ENCODE peak calls at places on chromosome 6, in six cellular contexts. One of them, this sample, is unnamed.

GRCh38 chr6:44004136-44004535 is 123.1 kb downstream of the MRPL14 start:
- DNase-seq in astrocyte of the spinal cord: no peak
- DNase-seq in GM12865: no peak
- DNase-seq in pancreas: no peak
- DNase-seq in ovary: no peak
- DNase-seq in psoas muscle: no peak
- DNase-seq in this sample: no peak

GRCh38 chr6:129701721-129702455 is 8.1 kb downstream of the ARHGAP18 start:
- DNase-seq in pancreas: no peak
- DNase-seq in GM12865: no peak
- DNase-seq in ovary: no peak
- DNase-seq in psoas muscle: no peak
- DNase-seq in astrocyte of the spinal cord: no peak
- DNase-seq in this sample: no peak

GRCh38 chr6:44177691-44178423 is 19.2 kb downstream of the CAPN11 start:
- DNase-seq in ovary: peak
- DNase-seq in astrocyte of the spinal cord: peak
- DNase-seq in pancreas: no peak
- DNase-seq in GM12865: no peak
- DNase-seq in psoas muscle: peak
- DNase-seq in this sample: no peak

GRCh38 chr6:4637691-4638433 is 138.3 kb upstream of the CDYL start:
- DNase-seq in astrocyte of the spinal cord: peak
- DNase-seq in ovary: no peak
- DNase-seq in psoas muscle: no peak
- DNase-seq in pancreas: no peak
- DNase-seq in GM12865: peak
- DNase-seq in this sample: no peak

GRCh38 chr6:16677458-16677857 is 83.8 kb downstream of the ATXN1 start:
- DNase-seq in pancreas: no peak
- DNase-seq in astrocyte of the spinal cord: no peak
- DNase-seq in GM12865: no peak
- DNase-seq in ovary: no peak
- DNase-seq in psoas muscle: no peak
- DNase-seq in this sample: no peak

GRCh38 chr6:107840636-107841264 is 16.6 kb upstream of the SCML4 start:
- DNase-seq in ovary: no peak
- DNase-seq in astrocyte of the spinal cord: no peak
- DNase-seq in GM12865: no peak
- DNase-seq in pancreas: no peak
- DNase-seq in psoas muscle: no peak
- DNase-seq in this sample: no peak

GRCh38 chr6:94636780-94637385 is 940.5 kb upstream of the MANEA start:
- DNase-seq in pancreas: no peak
- DNase-seq in GM12865: no peak
- DNase-seq in astrocyte of the spinal cord: peak
- DNase-seq in psoas muscle: no peak
- DNase-seq in ovary: no peak
- DNase-seq in this sample: no peak

GRCh38 chr6:138007014-138007472 is 100.2 kb downstream of the PERP start:
- DNase-seq in pancreas: peak
- DNase-seq in ovary: no peak
- DNase-seq in psoas muscle: no peak
- DNase-seq in GM12865: peak
- DNase-seq in astrocyte of the spinal cord: peak
- DNase-seq in this sample: peak

GRCh38 chr6:129370268-129370916 is 339.6 kb downstream of the ARHGAP18 start:
- DNase-seq in ovary: peak
- DNase-seq in astrocyte of the spinal cord: peak
- DNase-seq in psoas muscle: no peak
- DNase-seq in GM12865: peak
- DNase-seq in pancreas: peak
- DNase-seq in this sample: no peak

GRCh38 chr6:143251288-143251687 is 190.6 kb downstream of the AIG1 start:
- DNase-seq in pancreas: no peak
- DNase-seq in psoas muscle: no peak
- DNase-seq in GM12865: no peak
- DNase-seq in ovary: no peak
- DNase-seq in astrocyte of the spinal cord: no peak
- DNase-seq in this sample: no peak
- TF ChIP-seq CTCF in pancreas: no peak
- TF ChIP-seq CTCF in psoas muscle: no peak
- TF ChIP-seq CTCF in GM12865: no peak
- TF ChIP-seq CTCF in ovary: no peak
- TF ChIP-seq CTCF in astrocyte of the spinal cord: no peak
- TF ChIP-seq CTCF in this sample: no peak

GRCh38 chr6:169162249-169162967 is 91.2 kb downstream of the THBS2 start:
- DNase-seq in pancreas: no peak
- DNase-seq in psoas muscle: peak
- DNase-seq in astrocyte of the spinal cord: no peak
- DNase-seq in ovary: no peak
- DNase-seq in GM12865: no peak
- DNase-seq in this sample: no peak

GRCh38 chr6:169165561-169166300 is 87.9 kb downstream of the THBS2 start:
- DNase-seq in GM12865: no peak
- DNase-seq in ovary: no peak
- DNase-seq in astrocyte of the spinal cord: peak
- DNase-seq in psoas muscle: no peak
- DNase-seq in pancreas: no peak
- DNase-seq in this sample: no peak

GRCh38 chr6:169165031-169165430 is 88.6 kb downstream of the THBS2 start:
- DNase-seq in psoas muscle: no peak
- DNase-seq in GM12865: no peak
- DNase-seq in pancreas: no peak
- DNase-seq in ovary: no peak
- DNase-seq in astrocyte of the spinal cord: no peak
- DNase-seq in this sample: no peak

GRCh38 chr6:169162968-169163903 is 90.4 kb downstream of the THBS2 start:
- DNase-seq in astrocyte of the spinal cord: peak
- DNase-seq in psoas muscle: peak
- DNase-seq in GM12865: no peak
- DNase-seq in ovary: no peak
- DNase-seq in pancreas: no peak
- DNase-seq in this sample: no peak

GRCh38 chr6:169164451-169164850 is 89.2 kb downstream of the THBS2 start:
- DNase-seq in psoas muscle: no peak
- DNase-seq in astrocyte of the spinal cord: no peak
- DNase-seq in GM12865: no peak
- DNase-seq in ovary: no peak
- DNase-seq in pancreas: no peak
- DNase-seq in this sample: no peak
- TF ChIP-seq CTCF in psoas muscle: no peak
- TF ChIP-seq CTCF in astrocyte of the spinal cord: no peak
- TF ChIP-seq CTCF in GM12865: no peak
- TF ChIP-seq CTCF in ovary: no peak
- TF ChIP-seq CTCF in pancreas: no peak
- TF ChIP-seq CTCF in this sample: no peak

GRCh38 chr6:91534614-91535013 is 947.7 kb upstream of the MAP3K7 start:
- DNase-seq in ovary: no peak
- DNase-seq in psoas muscle: no peak
- DNase-seq in pancreas: no peak
- DNase-seq in astrocyte of the spinal cord: no peak
- DNase-seq in GM12865: no peak
- DNase-seq in this sample: no peak
- TF ChIP-seq CTCF in ovary: no peak
- TF ChIP-seq CTCF in psoas muscle: no peak
- TF ChIP-seq CTCF in pancreas: no peak
- TF ChIP-seq CTCF in astrocyte of the spinal cord: no peak
- TF ChIP-seq CTCF in GM12865: peak
- TF ChIP-seq CTCF in this sample: no peak

DNA sequence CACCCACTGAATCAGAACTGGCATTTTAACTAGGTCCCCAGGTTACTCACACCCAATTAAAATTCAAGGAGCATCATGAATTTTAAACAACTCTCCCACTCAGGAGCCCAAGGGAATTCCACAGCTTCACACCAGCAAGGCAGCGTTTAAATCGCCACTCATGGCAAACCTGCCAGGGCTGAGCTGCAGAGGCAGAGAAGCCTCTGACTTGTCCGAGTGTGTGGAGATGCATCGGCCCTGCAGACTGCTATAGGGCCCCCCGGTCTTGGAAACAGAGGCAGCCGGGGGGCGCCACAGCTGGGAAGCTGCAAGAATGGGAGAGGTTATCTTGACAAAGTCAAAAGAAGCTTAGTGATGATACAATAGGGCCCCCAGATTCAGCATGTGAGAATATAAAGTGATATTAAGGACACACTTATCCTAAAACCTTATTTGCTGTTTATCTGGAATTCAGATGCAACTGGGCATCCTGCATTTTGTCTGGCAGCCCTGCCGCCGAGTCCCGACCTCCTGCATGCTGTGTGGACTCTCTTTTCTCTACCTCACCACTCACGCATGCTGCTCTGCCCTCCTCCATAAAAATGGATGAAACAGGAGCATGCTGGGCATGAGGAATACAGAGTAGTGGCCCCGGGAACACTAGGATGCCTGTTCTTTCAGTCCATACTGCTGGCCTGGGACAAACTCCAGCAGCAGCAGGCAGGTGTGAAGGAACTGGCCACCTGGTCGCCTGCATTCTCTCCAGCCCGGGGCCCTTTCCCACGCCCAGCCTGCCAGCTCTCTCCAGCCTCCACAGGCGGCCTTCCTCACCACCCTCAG is 126.1 kb downstream of the PXDC1 start:
- DNase-seq in psoas muscle: no peak
- DNase-seq in pancreas: no peak
- DNase-seq in ovary: no peak
- DNase-seq in GM12865: no peak
- DNase-seq in astrocyte of the spinal cord: no peak
- DNase-seq in this sample: peak
- TF ChIP-seq CTCF in psoas muscle: no peak
- TF ChIP-seq CTCF in pancreas: no peak
- TF ChIP-seq CTCF in ovary: no peak
- TF ChIP-seq CTCF in GM12865: no peak
- TF ChIP-seq CTCF in astrocyte of the spinal cord: no peak
- TF ChIP-seq CTCF in this sample: no peak

GRCh38 chr6:14711056-14711703 is 534.7 kb upstream of the JARID2 start:
- DNase-seq in psoas muscle: no peak
- DNase-seq in GM12865: peak
- DNase-seq in ovary: no peak
- DNase-seq in astrocyte of the spinal cord: peak
- DNase-seq in pancreas: no peak
- DNase-seq in this sample: no peak
- TF ChIP-seq CTCF in psoas muscle: peak
- TF ChIP-seq CTCF in GM12865: peak
- TF ChIP-seq CTCF in ovary: no peak
- TF ChIP-seq CTCF in astrocyte of the spinal cord: peak
- TF ChIP-seq CTCF in pancreas: no peak
- TF ChIP-seq CTCF in this sample: no peak

GRCh38 chr6:125966569-125966968 is 10.0 kb downstream of the HINT3 start:
- DNase-seq in pancreas: no peak
- DNase-seq in GM12865: no peak
- DNase-seq in astrocyte of the spinal cord: no peak
- DNase-seq in psoas muscle: no peak
- DNase-seq in ovary: no peak
- DNase-seq in this sample: no peak
- TF ChIP-seq CTCF in pancreas: no peak
- TF ChIP-seq CTCF in GM12865: no peak
- TF ChIP-seq CTCF in astrocyte of the spinal cord: no peak
- TF ChIP-seq CTCF in psoas muscle: no peak
- TF ChIP-seq CTCF in ovary: no peak
- TF ChIP-seq CTCF in this sample: no peak

DNA sequence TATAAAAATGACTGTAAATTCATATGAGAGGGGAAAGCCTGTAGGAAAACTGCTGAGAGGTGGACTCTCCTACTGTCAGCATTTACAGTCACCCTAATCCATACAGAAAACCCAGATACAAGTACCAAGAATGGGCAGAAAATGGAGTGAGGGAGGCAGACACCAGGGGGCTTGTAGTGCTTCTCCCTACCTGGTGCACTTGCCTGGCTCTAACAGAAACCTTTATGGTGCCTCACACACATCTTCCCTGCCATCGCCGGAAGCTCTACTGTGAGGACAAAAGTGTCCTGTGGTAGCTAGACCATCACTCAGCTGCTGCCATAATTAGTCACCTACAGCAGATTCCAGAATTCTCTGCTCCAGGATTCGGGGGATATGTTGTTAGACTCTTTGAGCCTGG is 441.3 kb downstream of the TFAP2B start:
- DNase-seq in astrocyte of the spinal cord: no peak
- DNase-seq in GM12865: no peak
- DNase-seq in pancreas: no peak
- DNase-seq in psoas muscle: no peak
- DNase-seq in ovary: no peak
- DNase-seq in this sample: no peak
- TF ChIP-seq CTCF in astrocyte of the spinal cord: no peak
- TF ChIP-seq CTCF in GM12865: no peak
- TF ChIP-seq CTCF in pancreas: no peak
- TF ChIP-seq CTCF in psoas muscle: no peak
- TF ChIP-seq CTCF in ovary: no peak
- TF ChIP-seq CTCF in this sample: no peak

GRCh38 chr6:101167638-101168037 is 225.9 kb upstream of the GRIK2 start:
- DNase-seq in GM12865: no peak
- DNase-seq in psoas muscle: no peak
- DNase-seq in ovary: no peak
- DNase-seq in pancreas: no peak
- DNase-seq in astrocyte of the spinal cord: no peak
- DNase-seq in this sample: no peak
- TF ChIP-seq CTCF in GM12865: no peak
- TF ChIP-seq CTCF in psoas muscle: no peak
- TF ChIP-seq CTCF in ovary: no peak
- TF ChIP-seq CTCF in pancreas: no peak
- TF ChIP-seq CTCF in astrocyte of the spinal cord: no peak
- TF ChIP-seq CTCF in this sample: no peak

This sample was measured in mesothelial cell of epicardium.